ENCODE peak calls at places on chromosomes 13 and 19, in seven cellular contexts. N, X, U, A, O, D and H are unnamed samples.

GRCh38 chr13:107743983-107744382 is 471.4 kb downstream of the LIG4 start:
- DNase-seq in N (no peak), X (no peak), U (peak; percentile 80), A (no peak), O (no peak), D (no peak), H (peak; percentile 58)

GRCh38 chr13:97221491-97221890 is 642 bp upstream of the MBNL2 start:
- DNase-seq in N (no peak), X (no peak), U (no peak), A (no peak), O (no peak), D (no peak), H (no peak)

GRCh38 chr19:44848805-44849457 is 2.8 kb downstream of the NECTIN2 start:
- DNase-seq in N (peak; percentile 60), X (no peak), U (no peak), A (no peak), O (no peak), D (no peak), H (no peak)

GRCh38 chr13:26459276-26460131 is 98.0 kb upstream of the WASF3 start:
- DNase-seq in N (no peak), X (no peak), U (no peak), A (no peak), O (no peak), D (no peak), H (peak; percentile 80)

GRCh38 chr19:45908956-45909355 is 5.6 kb downstream of the NANOS2 start:
- DNase-seq in N (no peak), X (no peak), U (no peak), A (no peak), O (no peak), D (no peak), H (no peak)

GRCh38 chr13:34031629-34032028 is 213.7 kb downstream of the RFC3 start:
- DNase-seq in N (no peak), X (no peak), U (no peak), A (no peak), O (no peak), D (no peak), H (no peak)

GRCh38 chr13:101475536-101475935 is 23.1 kb downstream of the ITGBL1 start:
- DNase-seq in N (no peak), X (no peak), U (no peak), A (no peak), O (no peak), D (no peak), H (no peak)

GRCh38 chr13:30071890-30072817 is 221.7 kb upstream of the UBL3 start:
- DNase-seq in N (no peak), X (no peak), U (no peak), A (no peak), O (no peak), D (peak; percentile 74), H (no peak)

GRCh38 chr19:47699360-47699917 is 13.8 kb upstream of the EHD2 start:
- DNase-seq in N (peak; percentile 96), X (no peak), U (peak; percentile 56), A (no peak), O (peak; percentile 56), D (no peak), H (no peak)

GRCh38 chr13:114105351-114106225 is 26.8 kb downstream of the RASA3 start:
- DNase-seq in N (no peak), X (no peak), U (peak; percentile 52), A (no peak), O (peak; percentile 15), D (peak; percentile 57), H (no peak)

GRCh38 chr19:5358173-5358800 is 17.7 kb upstream of the PTPRS start:
- DNase-seq in N (peak; percentile 77), X (no peak), U (peak; percentile 53), A (no peak), O (no peak), D (no peak), H (no peak)

GRCh38 chr13:30141773-30142501 is 165.4 kb downstream of the KATNAL1 start:
- DNase-seq in N (no peak), X (no peak), U (no peak), A (no peak), O (no peak), D (no peak), H (no peak)

GRCh38 chr13:73757471-73758233 is 376.6 kb downstream of the KLF12 start:
- DNase-seq in N (no peak), X (no peak), U (no peak), A (no peak), O (no peak), D (no peak), H (no peak)

GRCh38 chr19:46420056-46420455 is 6.7 kb upstream of the CCDC8 start:
- DNase-seq in N (no peak), X (no peak), U (no peak), A (no peak), O (no peak), D (no peak), H (no peak)

GRCh38 chr19:1672038-1672768 is 19.8 kb upstream of the TCF3 start:
- DNase-seq in N (peak; percentile 93), X (no peak), U (peak; percentile 56), A (no peak), O (peak; percentile 34), D (peak; percentile 80), H (no peak)

GRCh38 chr19:20165971-20166592 is 932 bp upstream of the ZNF486 start:
- DNase-seq in N (no peak), X (no peak), U (no peak), A (no peak), O (no peak), D (no peak), H (no peak)

GRCh38 chr19:1232231-1232637 is 5.6 kb downstream of the CBARP start:
- DNase-seq in N (no peak), X (no peak), U (no peak), A (no peak), O (no peak), D (no peak), H (no peak)

GRCh38 chr19:23991170-23991569 is 76.5 kb downstream of the ZNF726 start:
- DNase-seq in N (no peak), X (no peak), U (peak; percentile 4), A (no peak), O (no peak), D (no peak), H (no peak)

GRCh38 chr19:49574206-49574755 is 6.1 kb downstream of the NOSIP start:
- DNase-seq in N (no peak), X (no peak), U (no peak), A (no peak), O (no peak), D (no peak), H (no peak)

GRCh38 chr13:109215377-109215776 is 571.0 kb downstream of the IRS2 start:
- DNase-seq in N (no peak), X (no peak), U (no peak), A (no peak), O (no peak), D (no peak), H (no peak)
- H3K4me3 ChIP-seq in N (no peak overlapping the region), X (no peak overlapping the region), U (no peak overlapping the region), A (no peak overlapping the region), O (no peak overlapping the region), D (no peak overlapping the region), H (no peak overlapping the region)

DNA sequence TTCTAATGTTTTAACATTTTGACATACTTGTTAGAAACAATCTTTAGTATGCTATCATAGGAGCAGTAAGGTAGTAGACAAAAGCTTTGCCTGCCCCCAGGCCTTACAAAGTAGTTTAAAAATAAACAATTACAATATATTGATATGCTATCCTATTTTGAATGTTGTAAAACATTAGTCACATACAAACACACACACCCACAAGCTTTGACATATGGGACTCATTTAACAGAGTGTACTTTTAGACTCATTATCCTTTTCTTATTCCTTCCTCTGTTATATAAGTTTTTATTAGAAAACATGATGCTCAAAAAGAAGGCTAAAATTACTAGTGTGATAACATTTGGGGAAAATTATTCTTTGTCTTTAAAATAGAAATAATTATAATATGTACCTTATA is 33.5 kb downstream of the UCHL3 start:
- DNase-seq in N (no peak), X (no peak), U (no peak), A (no peak), O (no peak), D (no peak), H (no peak)
- H3K4me3 ChIP-seq in N (no peak overlapping the region), X (no peak overlapping the region), U (no peak overlapping the region), A (no peak overlapping the region), O (no peak overlapping the region), D (no peak overlapping the region), H (no peak overlapping the region)

DNA sequence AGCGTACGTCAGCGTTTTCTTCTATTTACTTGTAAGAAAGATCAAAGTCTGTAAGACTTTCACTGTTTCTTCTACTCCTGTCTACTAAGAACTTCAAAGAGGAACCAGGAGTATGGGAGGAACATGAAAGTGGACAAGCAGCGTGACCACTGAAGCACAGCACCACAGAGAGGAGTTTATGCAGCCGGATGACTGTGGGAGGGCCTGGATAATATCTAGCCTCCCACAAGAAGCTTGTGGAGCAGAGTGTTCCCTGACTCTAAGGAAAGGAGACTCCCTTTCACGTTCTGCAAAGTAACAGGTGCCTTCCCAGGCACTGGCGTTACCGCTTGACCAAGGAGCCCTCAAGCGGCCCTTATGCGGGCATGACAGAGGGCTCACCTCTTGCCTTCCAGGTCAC is 83.6 kb upstream of the PDCD5 start:
- DNase-seq in N (no peak), X (no peak), U (no peak), A (no peak), O (no peak), D (no peak), H (no peak)
- H3K4me3 ChIP-seq in N (no peak overlapping the region), X (no peak overlapping the region), U (no peak overlapping the region), A (no peak overlapping the region), O (no peak overlapping the region), D (no peak overlapping the region), H (no peak overlapping the region)

GRCh38 chr13:48412100-48412556 is 785 bp downstream of the LPAR6 start:
- DNase-seq in N (no peak), X (no peak), U (peak; percentile 43), A (no peak), O (no peak), D (no peak), H (no peak)
- H3K4me3 ChIP-seq in N (peak overlapping the region; percentile 50), X (peak overlapping the region; percentile 54), U (peak overlapping the region; percentile 74), A (peak overlapping the region; percentile 58), O (peak overlapping the region; percentile 60), D (peak overlapping the region; percentile 68), H (peak overlapping the region; percentile 60)

GRCh38 chr19:32824906-32825608 is 44.5 kb downstream of the SLC7A9 start:
- DNase-seq in N (no peak), X (no peak), U (no peak), A (no peak), O (no peak), D (no peak), H (no peak)
- H3K4me3 ChIP-seq in N (no peak overlapping the region), X (no peak overlapping the region), U (no peak overlapping the region), A (no peak overlapping the region), O (no peak overlapping the region), D (no peak overlapping the region), H (no peak overlapping the region)

GRCh38 chr13:109759609-109760008 is 26.8 kb downstream of the IRS2 start:
- DNase-seq in N (no peak), X (no peak), U (no peak), A (no peak), O (no peak), D (no peak), H (no peak)
- H3K4me3 ChIP-seq in N (no peak overlapping the region), X (no peak overlapping the region), U (no peak overlapping the region), A (no peak overlapping the region), O (no peak overlapping the region), D (no peak overlapping the region), H (no peak overlapping the region)